ENCODE peak calls at places on chromosomes 6 and 20, in eight cellular contexts. One of them, this sample, is unnamed.

GRCh38 chr20:47585087-47585747 is 83.5 kb downstream of the NCOA3 start:
- DNase-seq in fibroblast of lung: no peak
- DNase-seq in activated CD8-positive, alpha-beta memory T cell treated with anti-CD3 and anti-CD28 coated beads, Interleukin-2, amount 50 U/mL, for 4 hours: no peak
- DNase-seq in posterior cingulate gyrus: no peak
- DNase-seq in osteocyte: no peak
- DNase-seq in AG10803: no peak
- DNase-seq in HTR-8/SVneo: no peak
- DNase-seq in Calu3: no peak
- DNase-seq in this sample: no peak

GRCh38 chr6:16903470-16903869 is 142.2 kb upstream of the ATXN1 start:
- DNase-seq in fibroblast of lung: peak
- DNase-seq in activated CD8-positive, alpha-beta memory T cell treated with anti-CD3 and anti-CD28 coated beads, Interleukin-2, amount 50 U/mL, for 4 hours: no peak
- DNase-seq in posterior cingulate gyrus: no peak
- DNase-seq in osteocyte: no peak
- DNase-seq in AG10803: peak
- DNase-seq in HTR-8/SVneo: no peak
- DNase-seq in Calu3: no peak
- DNase-seq in this sample: no peak

GRCh38 chr6:43891072-43891870 is 121.3 kb downstream of the VEGFA start:
- DNase-seq in fibroblast of lung: no peak
- DNase-seq in activated CD8-positive, alpha-beta memory T cell treated with anti-CD3 and anti-CD28 coated beads, Interleukin-2, amount 50 U/mL, for 4 hours: no peak
- DNase-seq in posterior cingulate gyrus: no peak
- DNase-seq in osteocyte: no peak
- DNase-seq in AG10803: no peak
- DNase-seq in HTR-8/SVneo: no peak
- DNase-seq in Calu3: no peak
- DNase-seq in this sample: no peak

GRCh38 chr6:167293088-167293589 is 2.0 kb downstream of the UNC93A start:
- DNase-seq in fibroblast of lung: no peak
- DNase-seq in activated CD8-positive, alpha-beta memory T cell treated with anti-CD3 and anti-CD28 coated beads, Interleukin-2, amount 50 U/mL, for 4 hours: no peak
- DNase-seq in posterior cingulate gyrus: no peak
- DNase-seq in osteocyte: no peak
- DNase-seq in AG10803: no peak
- DNase-seq in HTR-8/SVneo: no peak
- DNase-seq in Calu3: no peak
- DNase-seq in this sample: no peak

GRCh38 chr6:108771421-108771820 is 76.8 kb upstream of the ARMC2 start:
- DNase-seq in fibroblast of lung: peak
- DNase-seq in activated CD8-positive, alpha-beta memory T cell treated with anti-CD3 and anti-CD28 coated beads, Interleukin-2, amount 50 U/mL, for 4 hours: no peak
- DNase-seq in posterior cingulate gyrus: no peak
- DNase-seq in osteocyte: no peak
- DNase-seq in AG10803: peak
- DNase-seq in HTR-8/SVneo: no peak
- DNase-seq in Calu3: no peak
- DNase-seq in this sample: no peak

GRCh38 chr20:30484009-30484748 is 773.3 kb upstream of the DEFB115 start:
- DNase-seq in fibroblast of lung: no peak
- DNase-seq in activated CD8-positive, alpha-beta memory T cell treated with anti-CD3 and anti-CD28 coated beads, Interleukin-2, amount 50 U/mL, for 4 hours: no peak
- DNase-seq in posterior cingulate gyrus: no peak
- DNase-seq in osteocyte: no peak
- DNase-seq in AG10803: no peak
- DNase-seq in HTR-8/SVneo: no peak
- DNase-seq in Calu3: no peak
- DNase-seq in this sample: no peak

GRCh38 chr20:56860413-56860812 is 231.3 kb downstream of the TFAP2C start:
- DNase-seq in fibroblast of lung: no peak
- DNase-seq in activated CD8-positive, alpha-beta memory T cell treated with anti-CD3 and anti-CD28 coated beads, Interleukin-2, amount 50 U/mL, for 4 hours: no peak
- DNase-seq in posterior cingulate gyrus: no peak
- DNase-seq in osteocyte: no peak
- DNase-seq in AG10803: peak
- DNase-seq in HTR-8/SVneo: no peak
- DNase-seq in Calu3: no peak
- DNase-seq in this sample: no peak

GRCh38 chr20:4920131-4920530 is 81.2 kb downstream of the SLC23A2 start:
- DNase-seq in fibroblast of lung: no peak
- DNase-seq in activated CD8-positive, alpha-beta memory T cell treated with anti-CD3 and anti-CD28 coated beads, Interleukin-2, amount 50 U/mL, for 4 hours: no peak
- DNase-seq in posterior cingulate gyrus: no peak
- DNase-seq in osteocyte: no peak
- DNase-seq in AG10803: peak
- DNase-seq in HTR-8/SVneo: no peak
- DNase-seq in Calu3: no peak
- DNase-seq in this sample: no peak

GRCh38 chr6:14468656-14469321 is 351.2 kb downstream of the CD83 start:
- DNase-seq in fibroblast of lung: no peak
- DNase-seq in activated CD8-positive, alpha-beta memory T cell treated with anti-CD3 and anti-CD28 coated beads, Interleukin-2, amount 50 U/mL, for 4 hours: no peak
- DNase-seq in posterior cingulate gyrus: no peak
- DNase-seq in osteocyte: no peak
- DNase-seq in AG10803: peak
- DNase-seq in HTR-8/SVneo: no peak
- DNase-seq in Calu3: no peak
- DNase-seq in this sample: no peak

GRCh38 chr6:160065200-160065599 is 56.4 kb upstream of the SLC22A1 start:
- DNase-seq in fibroblast of lung: no peak
- DNase-seq in activated CD8-positive, alpha-beta memory T cell treated with anti-CD3 and anti-CD28 coated beads, Interleukin-2, amount 50 U/mL, for 4 hours: no peak
- DNase-seq in posterior cingulate gyrus: no peak
- DNase-seq in osteocyte: peak
- DNase-seq in AG10803: no peak
- DNase-seq in HTR-8/SVneo: no peak
- DNase-seq in Calu3: no peak
- DNase-seq in this sample: no peak

GRCh38 chr6:34955447-34955846 is 66.4 kb downstream of the ANKS1A start:
- DNase-seq in fibroblast of lung: no peak
- DNase-seq in activated CD8-positive, alpha-beta memory T cell treated with anti-CD3 and anti-CD28 coated beads, Interleukin-2, amount 50 U/mL, for 4 hours: no peak
- DNase-seq in posterior cingulate gyrus: no peak
- DNase-seq in osteocyte: no peak
- DNase-seq in AG10803: no peak
- DNase-seq in HTR-8/SVneo: no peak
- DNase-seq in Calu3: no peak
- DNase-seq in this sample: no peak

GRCh38 chr20:45187693-45188092 is 13.0 kb downstream of the PI3 start:
- DNase-seq in fibroblast of lung: no peak
- DNase-seq in activated CD8-positive, alpha-beta memory T cell treated with anti-CD3 and anti-CD28 coated beads, Interleukin-2, amount 50 U/mL, for 4 hours: no peak
- DNase-seq in posterior cingulate gyrus: no peak
- DNase-seq in osteocyte: no peak
- DNase-seq in AG10803: no peak
- DNase-seq in HTR-8/SVneo: no peak
- DNase-seq in Calu3: no peak
- DNase-seq in this sample: no peak

GRCh38 chr6:69895396-69895795 is 29.0 kb downstream of the COL19A1 start:
- DNase-seq in fibroblast of lung: no peak
- DNase-seq in activated CD8-positive, alpha-beta memory T cell treated with anti-CD3 and anti-CD28 coated beads, Interleukin-2, amount 50 U/mL, for 4 hours: no peak
- DNase-seq in posterior cingulate gyrus: no peak
- DNase-seq in osteocyte: no peak
- DNase-seq in AG10803: no peak
- DNase-seq in HTR-8/SVneo: no peak
- DNase-seq in Calu3: no peak
- DNase-seq in this sample: no peak

GRCh38 chr6:5967594-5967993 is 39.1 kb downstream of the NRN1 start:
- DNase-seq in fibroblast of lung: no peak
- DNase-seq in activated CD8-positive, alpha-beta memory T cell treated with anti-CD3 and anti-CD28 coated beads, Interleukin-2, amount 50 U/mL, for 4 hours: no peak
- DNase-seq in posterior cingulate gyrus: no peak
- DNase-seq in osteocyte: no peak
- DNase-seq in AG10803: no peak
- DNase-seq in HTR-8/SVneo: no peak
- DNase-seq in Calu3: no peak
- DNase-seq in this sample: no peak

GRCh38 chr6:132369526-132369925 is 31.7 kb downstream of the MOXD1 start:
- DNase-seq in fibroblast of lung: peak
- DNase-seq in activated CD8-positive, alpha-beta memory T cell treated with anti-CD3 and anti-CD28 coated beads, Interleukin-2, amount 50 U/mL, for 4 hours: no peak
- DNase-seq in posterior cingulate gyrus: no peak
- DNase-seq in osteocyte: no peak
- DNase-seq in AG10803: peak
- DNase-seq in HTR-8/SVneo: no peak
- DNase-seq in Calu3: no peak
- DNase-seq in this sample: no peak

GRCh38 chr6:153976921-153977693 is 61.9 kb upstream of the OPRM1 start:
- DNase-seq in fibroblast of lung: peak
- DNase-seq in activated CD8-positive, alpha-beta memory T cell treated with anti-CD3 and anti-CD28 coated beads, Interleukin-2, amount 50 U/mL, for 4 hours: no peak
- DNase-seq in posterior cingulate gyrus: no peak
- DNase-seq in osteocyte: peak
- DNase-seq in AG10803: peak
- DNase-seq in HTR-8/SVneo: peak
- DNase-seq in Calu3: no peak
- DNase-seq in this sample: no peak

GRCh38 chr6:95083506-95083905 is 493.8 kb upstream of the MANEA start:
- DNase-seq in fibroblast of lung: no peak
- DNase-seq in activated CD8-positive, alpha-beta memory T cell treated with anti-CD3 and anti-CD28 coated beads, Interleukin-2, amount 50 U/mL, for 4 hours: no peak
- DNase-seq in posterior cingulate gyrus: no peak
- DNase-seq in osteocyte: no peak
- DNase-seq in AG10803: no peak
- DNase-seq in HTR-8/SVneo: no peak
- DNase-seq in Calu3: no peak
- DNase-seq in this sample: no peak

GRCh38 chr6:11364971-11365397 is 132.5 kb upstream of the NEDD9 start:
- DNase-seq in fibroblast of lung: peak
- DNase-seq in activated CD8-positive, alpha-beta memory T cell treated with anti-CD3 and anti-CD28 coated beads, Interleukin-2, amount 50 U/mL, for 4 hours: no peak
- DNase-seq in posterior cingulate gyrus: no peak
- DNase-seq in osteocyte: no peak
- DNase-seq in AG10803: no peak
- DNase-seq in HTR-8/SVneo: no peak
- DNase-seq in Calu3: no peak
- DNase-seq in this sample: no peak

GRCh38 chr6:35161776-35162607 is 20.9 kb upstream of the TCP11 start:
- DNase-seq in fibroblast of lung: peak
- DNase-seq in activated CD8-positive, alpha-beta memory T cell treated with anti-CD3 and anti-CD28 coated beads, Interleukin-2, amount 50 U/mL, for 4 hours: no peak
- DNase-seq in posterior cingulate gyrus: no peak
- DNase-seq in osteocyte: no peak
- DNase-seq in AG10803: no peak
- DNase-seq in HTR-8/SVneo: no peak
- DNase-seq in Calu3: no peak
- DNase-seq in this sample: no peak

GRCh38 chr6:168619560-168620314 is 178.8 kb downstream of the SMOC2 start:
- DNase-seq in fibroblast of lung: no peak
- DNase-seq in activated CD8-positive, alpha-beta memory T cell treated with anti-CD3 and anti-CD28 coated beads, Interleukin-2, amount 50 U/mL, for 4 hours: peak
- DNase-seq in posterior cingulate gyrus: no peak
- DNase-seq in osteocyte: no peak
- DNase-seq in AG10803: no peak
- DNase-seq in HTR-8/SVneo: no peak
- DNase-seq in Calu3: peak
- DNase-seq in this sample: no peak

GRCh38 chr20:53539516-53539915 is 54.1 kb downstream of the ZNF217 start:
- DNase-seq in fibroblast of lung: no peak
- DNase-seq in activated CD8-positive, alpha-beta memory T cell treated with anti-CD3 and anti-CD28 coated beads, Interleukin-2, amount 50 U/mL, for 4 hours: no peak
- DNase-seq in posterior cingulate gyrus: no peak
- DNase-seq in osteocyte: no peak
- DNase-seq in AG10803: no peak
- DNase-seq in HTR-8/SVneo: no peak
- DNase-seq in Calu3: no peak
- DNase-seq in this sample: no peak

GRCh38 chr20:24672886-24673677 is 203.7 kb downstream of the SYNDIG1 start:
- DNase-seq in fibroblast of lung: peak
- DNase-seq in activated CD8-positive, alpha-beta memory T cell treated with anti-CD3 and anti-CD28 coated beads, Interleukin-2, amount 50 U/mL, for 4 hours: no peak
- DNase-seq in posterior cingulate gyrus: no peak
- DNase-seq in osteocyte: no peak
- DNase-seq in AG10803: peak
- DNase-seq in HTR-8/SVneo: peak
- DNase-seq in Calu3: no peak
- DNase-seq in this sample: no peak

GRCh38 chr6:154868143-154868594 is 126.9 kb upstream of the TIAM2 start:
- DNase-seq in fibroblast of lung: peak
- DNase-seq in activated CD8-positive, alpha-beta memory T cell treated with anti-CD3 and anti-CD28 coated beads, Interleukin-2, amount 50 U/mL, for 4 hours: no peak
- DNase-seq in posterior cingulate gyrus: no peak
- DNase-seq in osteocyte: no peak
- DNase-seq in AG10803: peak
- DNase-seq in HTR-8/SVneo: peak
- DNase-seq in Calu3: peak
- DNase-seq in this sample: no peak

GRCh38 chr6:14729186-14729871 is 516.5 kb upstream of the JARID2 start:
- DNase-seq in fibroblast of lung: no peak
- DNase-seq in activated CD8-positive, alpha-beta memory T cell treated with anti-CD3 and anti-CD28 coated beads, Interleukin-2, amount 50 U/mL, for 4 hours: no peak
- DNase-seq in posterior cingulate gyrus: no peak
- DNase-seq in osteocyte: no peak
- DNase-seq in AG10803: no peak
- DNase-seq in HTR-8/SVneo: no peak
- DNase-seq in Calu3: no peak
- DNase-seq in this sample: no peak

GRCh38 chr6:18413320-18413830 is 26.2 kb downstream of the RNF144B start:
- DNase-seq in fibroblast of lung: no peak
- DNase-seq in activated CD8-positive, alpha-beta memory T cell treated with anti-CD3 and anti-CD28 coated beads, Interleukin-2, amount 50 U/mL, for 4 hours: no peak
- DNase-seq in posterior cingulate gyrus: no peak
- DNase-seq in osteocyte: no peak
- DNase-seq in AG10803: no peak
- DNase-seq in HTR-8/SVneo: no peak
- DNase-seq in Calu3: no peak
- DNase-seq in this sample: no peak

GRCh38 chr20:50695144-50695872 is 4.0 kb upstream of the RIPOR3 start:
- DNase-seq in fibroblast of lung: peak
- DNase-seq in activated CD8-positive, alpha-beta memory T cell treated with anti-CD3 and anti-CD28 coated beads, Interleukin-2, amount 50 U/mL, for 4 hours: no peak
- DNase-seq in posterior cingulate gyrus: no peak
- DNase-seq in osteocyte: no peak
- DNase-seq in AG10803: peak
- DNase-seq in HTR-8/SVneo: no peak
- DNase-seq in Calu3: no peak
- DNase-seq in this sample: no peak

GRCh38 chr20:62979876-62980373 is 26.8 kb downstream of the BHLHE23 start:
- DNase-seq in fibroblast of lung: no peak
- DNase-seq in activated CD8-positive, alpha-beta memory T cell treated with anti-CD3 and anti-CD28 coated beads, Interleukin-2, amount 50 U/mL, for 4 hours: no peak
- DNase-seq in posterior cingulate gyrus: no peak
- DNase-seq in osteocyte: no peak
- DNase-seq in AG10803: no peak
- DNase-seq in HTR-8/SVneo: no peak
- DNase-seq in Calu3: no peak
- DNase-seq in this sample: no peak

GRCh38 chr6:17394192-17394611 is 807 bp downstream of the CAP2 start:
- DNase-seq in fibroblast of lung: peak
- DNase-seq in activated CD8-positive, alpha-beta memory T cell treated with anti-CD3 and anti-CD28 coated beads, Interleukin-2, amount 50 U/mL, for 4 hours: no peak
- DNase-seq in posterior cingulate gyrus: no peak
- DNase-seq in osteocyte: peak
- DNase-seq in AG10803: peak
- DNase-seq in HTR-8/SVneo: peak
- DNase-seq in Calu3: peak
- DNase-seq in this sample: peak

GRCh38 chr20:56554869-56555268 is 21.8 kb downstream of the FAM209B start:
- DNase-seq in fibroblast of lung: peak
- DNase-seq in activated CD8-positive, alpha-beta memory T cell treated with anti-CD3 and anti-CD28 coated beads, Interleukin-2, amount 50 U/mL, for 4 hours: no peak
- DNase-seq in posterior cingulate gyrus: no peak
- DNase-seq in osteocyte: no peak
- DNase-seq in AG10803: peak
- DNase-seq in HTR-8/SVneo: peak
- DNase-seq in Calu3: peak
- DNase-seq in this sample: peak

GRCh38 chr6:37576336-37576737 is 76.6 kb upstream of the CCDC167 start:
- DNase-seq in fibroblast of lung: peak
- DNase-seq in activated CD8-positive, alpha-beta memory T cell treated with anti-CD3 and anti-CD28 coated beads, Interleukin-2, amount 50 U/mL, for 4 hours: no peak
- DNase-seq in posterior cingulate gyrus: no peak
- DNase-seq in osteocyte: no peak
- DNase-seq in AG10803: peak
- DNase-seq in HTR-8/SVneo: peak
- DNase-seq in Calu3: no peak
- DNase-seq in this sample: no peak

GRCh38 chr6:21625642-21626041 is 32.1 kb downstream of the SOX4 start:
- DNase-seq in fibroblast of lung: no peak
- DNase-seq in activated CD8-positive, alpha-beta memory T cell treated with anti-CD3 and anti-CD28 coated beads, Interleukin-2, amount 50 U/mL, for 4 hours: no peak
- DNase-seq in posterior cingulate gyrus: no peak
- DNase-seq in osteocyte: no peak
- DNase-seq in AG10803: no peak
- DNase-seq in HTR-8/SVneo: no peak
- DNase-seq in Calu3: no peak
- DNase-seq in this sample: no peak

GRCh38 chr20:14879020-14879697 is 541.7 kb upstream of the FLRT3 start:
- DNase-seq in fibroblast of lung: peak
- DNase-seq in activated CD8-positive, alpha-beta memory T cell treated with anti-CD3 and anti-CD28 coated beads, Interleukin-2, amount 50 U/mL, for 4 hours: no peak
- DNase-seq in posterior cingulate gyrus: no peak
- DNase-seq in osteocyte: no peak
- DNase-seq in AG10803: peak
- DNase-seq in HTR-8/SVneo: no peak
- DNase-seq in Calu3: no peak
- DNase-seq in this sample: no peak

GRCh38 chr20:22717466-22717865 is 133.1 kb upstream of the FOXA2 start:
- DNase-seq in fibroblast of lung: peak
- DNase-seq in activated CD8-positive, alpha-beta memory T cell treated with anti-CD3 and anti-CD28 coated beads, Interleukin-2, amount 50 U/mL, for 4 hours: no peak
- DNase-seq in posterior cingulate gyrus: no peak
- DNase-seq in osteocyte: no peak
- DNase-seq in AG10803: no peak
- DNase-seq in HTR-8/SVneo: peak
- DNase-seq in Calu3: peak
- DNase-seq in this sample: no peak

GRCh38 chr6:146876271-146877151 is 277.7 kb downstream of the ADGB start:
- DNase-seq in fibroblast of lung: no peak
- DNase-seq in activated CD8-positive, alpha-beta memory T cell treated with anti-CD3 and anti-CD28 coated beads, Interleukin-2, amount 50 U/mL, for 4 hours: no peak
- DNase-seq in posterior cingulate gyrus: no peak
- DNase-seq in osteocyte: no peak
- DNase-seq in AG10803: no peak
- DNase-seq in HTR-8/SVneo: no peak
- DNase-seq in Calu3: no peak
- DNase-seq in this sample: no peak

This sample was measured in NT2/D1.